ENCODE peak calls at places on chromosome 9, in four cellular contexts. W is NCI-H1417, O is hypothalamus, K is NCI-H2107. H is an unnamed sample.

GRCh38 chr9:134033516-134034214 is 8.4 kb downstream of the BRD3OS start:
- DNase-seq in O (no peak), K (no peak), W (no peak), H (no peak)

GRCh38 chr9:114413909-114414308 is 26.1 kb upstream of the AKNA start:
- DNase-seq in K (no peak), O (no peak), W (no peak), H (no peak)

GRCh38 chr9:34927061-34927460 is 31.0 kb upstream of the PHF24 start:
- DNase-seq in O (peak), K (no peak), W (no peak), H (peak)

GRCh38 chr9:11708899-11709298 is 984.3 kb upstream of the TYRP1 start:
- DNase-seq in K (no peak), W (no peak), O (no peak), H (no peak)

GRCh38 chr9:70080481-70081119 is 37.0 kb downstream of the MAMDC2 start:
- DNase-seq in K (no peak), W (peak), O (no peak), H (no peak)

GRCh38 chr9:134419684-134420076 is 93.4 kb downstream of the RXRA start:
- DNase-seq in O (no peak), K (no peak), W (peak), H (no peak)

GRCh38 chr9:83327750-83328622 is 210.2 kb downstream of the FRMD3 start:
- DNase-seq in W (no peak), K (no peak), O (no peak), H (no peak)

GRCh38 chr9:36082928-36083327 is 46.2 kb downstream of the RECK start:
- DNase-seq in K (no peak), O (no peak), W (no peak), H (no peak)

GRCh38 chr9:97557606-97558095 is 56.2 kb downstream of the TMOD1 start:
- DNase-seq in O (peak), K (no peak), W (no peak), H (peak)

GRCh38 chr9:95316274-95316673 is 1.2 kb downstream of the FANCC start:
- DNase-seq in W (no peak), O (no peak), K (no peak), H (no peak)

GRCh38 chr9:36138496-36138895 is 2.0 kb downstream of the GLIPR2 start:
- DNase-seq in O (no peak), K (no peak), W (no peak), H (no peak)

GRCh38 chr9:128600111-128600510 is 47.7 kb downstream of the SPTAN1 start:
- DNase-seq in K (no peak), O (no peak), W (no peak), H (no peak)

GRCh38 chr9:137129089-137129455 is 9.9 kb upstream of the GRIN1 start:
- DNase-seq in W (no peak), K (no peak), O (no peak), H (no peak)

GRCh38 chr9:135602789-135603481 is 36.4 kb downstream of the GLT6D1 start:
- DNase-seq in O (no peak), W (no peak), K (peak), H (no peak)

GRCh38 chr9:134150557-134151214 is 13.7 kb downstream of the RNU6ATAC start:
- DNase-seq in W (no peak), O (no peak), K (no peak), H (no peak)

GRCh38 chr9:129553277-129553676 is 67.6 kb downstream of the C9orf50 start:
- DNase-seq in W (no peak), O (no peak), K (no peak), H (no peak)

GRCh38 chr9:112546149-112547012 is 59.8 kb downstream of the KIAA1958 start:
- DNase-seq in O (no peak), W (no peak), K (no peak), H (no peak)

GRCh38 chr9:132694144-132694543 is 23.9 kb downstream of the GTF3C4 start:
- DNase-seq in W (no peak), O (no peak), K (no peak), H (no peak)

GRCh38 chr9:121362813-121363585 is 7.1 kb downstream of the STOM start:
- DNase-seq in K (no peak), W (no peak), O (no peak), H (no peak)

GRCh38 chr9:74413876-74414275 is 83.3 kb upstream of the RORB start:
- DNase-seq in W (no peak), K (no peak), O (no peak), H (no peak)

GRCh38 chr9:124251605-124252366 is 6.0 kb upstream of the NEK6 start:
- DNase-seq in K (no peak), O (no peak), W (no peak), H (no peak)

GRCh38 chr9:21968331-21969010 is 25.7 kb downstream of the CDKN2A start:
- DNase-seq in W (no peak), K (no peak), O (no peak), H (no peak)

GRCh38 chr9:78196258-78196657 is 39.6 kb upstream of the CEP78 start:
- DNase-seq in K (no peak), W (no peak), O (no peak), H (no peak)

GRCh38 chr9:84519486-84519885 is 150.0 kb upstream of the NTRK2 start:
- DNase-seq in W (no peak), K (no peak), O (no peak), H (no peak)

GRCh38 chr9:109246533-109246932 is 74.3 kb downstream of the EPB41L4B start:
- DNase-seq in W (no peak), K (no peak), O (no peak), H (no peak)

GRCh38 chr9:21331676-21332402 is 3.4 kb downstream of the KLHL9 start:
- DNase-seq in O (no peak), K (no peak), W (no peak), H (no peak)

GRCh38 chr9:38422555-38423245 is 1.6 kb downstream of the IGFBPL1 start:
- DNase-seq in O (no peak), W (no peak), K (no peak), H (no peak)

GRCh38 chr9:76394896-76395244 is 644 bp upstream of the RFK start:
- DNase-seq in W (peak), O (peak), K (no peak), H (peak)

GRCh38 chr9:91900057-91900816 is 49.8 kb downstream of the ROR2 start:
- DNase-seq in W (peak), O (no peak), K (no peak), H (no peak)

GRCh38 chr9:95311956-95312355 is 5.6 kb downstream of the FANCC start:
- DNase-seq in K (no peak), O (no peak), W (no peak), H (no peak)

GRCh38 chr9:22228542-22228941 is 218.1 kb upstream of the DMRTA1 start:
- DNase-seq in W (no peak), O (no peak), K (no peak), H (no peak)

GRCh38 chr9:19456996-19457693 is 48.3 kb downstream of the ACER2 start:
- DNase-seq in W (peak), K (peak), O (peak), H (peak)

GRCh38 chr9:112921549-112921948 is 30.9 kb upstream of the SLC46A2 start:
- DNase-seq in K (no peak), O (no peak), W (no peak), H (peak)

GRCh38 chr9:94941211-94941875 is 214.8 kb downstream of the AOPEP start:
- DNase-seq in K (no peak), O (no peak), W (no peak), H (no peak)

GRCh38 chr9:115146581-115147021 is 28.6 kb upstream of the TNC start:
- DNase-seq in K (no peak), O (no peak), W (no peak), H (no peak)

GRCh38 chr9:136662656-136663310 is at the start of gene EGFL7:
- DNase-seq in O (no peak), K (no peak), W (no peak), H (no peak)

H was measured in head of caudate nucleus.